ENCODE peak calls at places on chromosomes 5 and 9, in five cellular contexts. I, B, C, T and G are unnamed samples.

GRCh38 chr9:7974335-7975005 is 174.9 kb upstream of the DMAC1 start:
- DNase-seq in T (no peak), I (no peak), B (no peak), C (peak; percentile 63), G (no peak)

GRCh38 chr9:70600479-70600878 is 186.0 kb upstream of the KLF9 start:
- DNase-seq in C (no peak), I (peak; percentile 89), B (no peak), T (no peak), G (no peak)

GRCh38 chr9:134272302-134273023 is 53.8 kb upstream of the RXRA start:
- DNase-seq in I (no peak), C (no peak), T (no peak), B (no peak), G (no peak)

GRCh38 chr5:27158775-27159174 is 120.4 kb upstream of the CDH9 start:
- DNase-seq in I (no peak), C (no peak), B (no peak), T (no peak), G (no peak)

GRCh38 chr5:2223303-2223702 is 340.6 kb upstream of the IRX4 start:
- DNase-seq in B (no peak), T (no peak), I (no peak), C (no peak), G (no peak)

GRCh38 chr5:119070578-119070827 is 384 bp upstream of the DMXL1 start:
- DNase-seq in B (peak; percentile 93), T (no peak), I (no peak), C (no peak), G (no peak)

GRCh38 chr9:37913480-37914153 is 9.7 kb upstream of the SLC25A51 start:
- DNase-seq in C (peak; percentile 83), I (peak; percentile 72), B (peak; percentile 88), T (peak; percentile 85), G (no peak)

GRCh38 chr9:92714016-92714415 is 44.1 kb upstream of the IPPK start:
- DNase-seq in B (no peak), C (no peak), T (no peak), I (no peak), G (no peak)

GRCh38 chr5:96752341-96753016 is 55.3 kb downstream of the ERAP1 start:
- DNase-seq in T (no peak), B (peak; percentile 64), C (peak; percentile 69), I (peak; percentile 69), G (peak; percentile 65)

GRCh38 chr5:124973613-124974130 is 227.2 kb upstream of the ZNF608 start:
- DNase-seq in I (no peak), C (no peak), B (no peak), T (no peak), G (no peak)

GRCh38 chr5:118653926-118654325 is 334.4 kb downstream of the DTWD2 start:
- DNase-seq in B (no peak), C (no peak), T (no peak), I (no peak), G (no peak)

GRCh38 chr5:137564475-137564961 is 65.4 kb upstream of the SPOCK1 start:
- DNase-seq in B (no peak), T (no peak), C (no peak), I (no peak), G (no peak)

GRCh38 chr5:169609716-169610115 is 26.1 kb downstream of the SPDL1 start:
- DNase-seq in B (no peak), C (no peak), T (no peak), I (no peak), G (no peak)

GRCh38 chr5:10786835-10787234 is 25.8 kb upstream of the DAP start:
- DNase-seq in C (no peak), T (no peak), B (no peak), I (no peak), G (no peak)

GRCh38 chr9:69427286-69427685 is 102.3 kb downstream of the ENTREP1 start:
- DNase-seq in B (no peak), T (no peak), C (no peak), I (peak; percentile 11), G (no peak)

GRCh38 chr9:73683862-73684591 is 532.4 kb downstream of the ANXA1 start:
- DNase-seq in C (no peak), I (no peak), T (no peak), B (no peak), G (peak; percentile 3)

GRCh38 chr9:34177906-34178697 is 741 bp upstream of the UBAP1 start:
- DNase-seq in B (no peak), T (peak; percentile 25), I (no peak), C (no peak), G (no peak)

GRCh38 chr9:121278535-121279169 is 10.7 kb downstream of the GSN start:
- DNase-seq in B (peak; percentile 83), T (peak; percentile 58), C (peak; percentile 51), I (peak; percentile 99), G (peak; percentile 52)

GRCh38 chr9:120353501-120353900 is 226.5 kb downstream of the CDK5RAP2 start:
- DNase-seq in T (no peak), I (peak; percentile 69), B (no peak), C (no peak), G (no peak)

GRCh38 chr5:135232958-135233357 is 166.1 kb downstream of the MACROH2A1 start:
- DNase-seq in I (no peak), T (no peak), B (no peak), C (no peak), G (no peak)

GRCh38 chr5:135236951-135237791 is 161.9 kb downstream of the MACROH2A1 start:
- DNase-seq in B (peak; percentile 22), I (no peak), C (no peak), T (peak; percentile 22), G (no peak)

GRCh38 chr5:133285583-133286021 is 233.8 kb downstream of the HSPA4 start:
- DNase-seq in I (peak; percentile 51), T (peak; percentile 41), B (peak; percentile 29), C (no peak), G (peak; percentile 51)

GRCh38 chr9:5688109-5688508 is 59.2 kb downstream of the RIC1 start:
- DNase-seq in B (no peak), C (no peak), I (peak; percentile 31), T (no peak), G (no peak)

GRCh38 chr9:133031130-133031422 is 279 bp downstream of the GTF3C5 start:
- DNase-seq in C (no peak), T (no peak), B (no peak), I (no peak), G (no peak)

GRCh38 chr5:170053896-170054295 is 51.8 kb upstream of the FOXI1 start:
- DNase-seq in T (no peak), I (no peak), B (no peak), C (no peak), G (no peak)

GRCh38 chr5:153896117-153896516 is 142.6 kb downstream of the FAM114A2 start:
- DNase-seq in T (no peak), I (peak; percentile 11), B (no peak), C (no peak), G (no peak)

GRCh38 chr9:36151306-36152210 is 15.0 kb downstream of the GLIPR2 start:
- DNase-seq in B (peak; percentile 57), T (peak; percentile 65), I (peak; percentile 64), C (peak; percentile 87), G (no peak)

GRCh38 chr5:157502143-157502647 is 42.2 kb downstream of the NIPAL4 start:
- DNase-seq in C (peak; percentile 77), T (no peak), I (peak; percentile 49), B (no peak), G (no peak)

GRCh38 chr5:81052325-81052724 is 92.2 kb downstream of the RASGRF2 start:
- DNase-seq in C (no peak), B (no peak), I (no peak), T (no peak), G (no peak)

GRCh38 chr5:20680718-20681302 is 692.8 kb upstream of the CDH18 start:
- DNase-seq in T (no peak), I (no peak), C (no peak), B (no peak), G (no peak)

GRCh38 chr5:38780950-38781349 is 64.9 kb upstream of the OSMR start:
- DNase-seq in T (peak; percentile 53), C (no peak), B (peak; percentile 53), I (peak; percentile 66), G (peak; percentile 23)

DNA sequence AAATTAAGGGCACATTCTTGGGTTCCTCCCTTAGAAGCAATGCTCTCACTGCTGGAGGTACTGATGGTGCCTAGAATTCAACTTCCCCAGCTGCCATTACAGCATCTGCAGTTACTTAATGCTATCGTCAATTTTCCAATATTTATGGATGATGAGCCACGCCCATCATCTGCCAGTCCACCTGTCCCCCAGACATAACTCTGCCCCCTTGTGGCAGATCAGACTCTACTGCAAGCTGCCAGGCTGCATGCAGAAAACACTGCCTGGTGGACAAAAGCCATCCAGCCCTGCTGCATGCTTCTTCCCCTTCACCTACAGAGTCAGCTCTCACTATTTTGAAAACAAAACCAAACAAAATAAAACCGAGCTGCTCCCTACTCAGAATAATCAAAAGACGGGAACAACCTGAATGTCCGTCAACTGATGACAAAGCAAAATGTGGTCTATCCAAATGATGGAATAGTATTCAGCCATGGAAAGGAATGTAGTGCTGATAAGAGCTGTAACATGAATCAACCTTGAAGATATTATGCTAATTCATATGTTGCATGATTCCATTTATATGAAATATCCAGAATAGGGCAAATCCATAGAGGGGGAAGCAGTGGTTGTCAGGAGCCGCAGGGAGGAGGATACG is 66.4 kb downstream of the RETREG1 start:
- DNase-seq in T (no peak), B (peak; percentile 65), C (peak; percentile 32), I (peak; percentile 49), G (peak; percentile 81)
- TF ChIP-seq CTCF in T (no peak), B (peak; percentile 77), C (peak; percentile 58), I (peak; percentile 64), G (peak; percentile 86)

GRCh38 chr9:98410185-98410697 is 154.8 kb upstream of the TBC1D2 start:
- DNase-seq in B (no peak), I (peak; percentile 80), C (no peak), T (no peak), G (peak; percentile 2)
- TF ChIP-seq CTCF in B (no peak), I (peak; percentile 33), C (no peak), T (no peak), G (no peak)

GRCh38 chr5:111461261-111461671 is 51.1 kb downstream of the STARD4 start:
- DNase-seq in T (no peak), I (peak; percentile 25), C (no peak), B (no peak), G (no peak)
- TF ChIP-seq CTCF in T (no peak), I (peak; percentile 62), C (no peak), B (no peak), G (no peak)

GRCh38 chr5:142323480-142324376 is 1.1 kb downstream of the SPRY4 start:
- DNase-seq in I (peak; percentile 48), T (peak; percentile 44), C (no peak), B (peak; percentile 75), G (peak; percentile 48)

GRCh38 chr5:142324871-142325676 is at the start of gene SPRY4:
- DNase-seq in I (peak; percentile 98), T (peak; percentile 89), C (peak; percentile 76), B (peak; percentile 94), G (peak; percentile 97)

GRCh38 chr5:142322747-142323479 is 1.9 kb downstream of the SPRY4 start:
- DNase-seq in I (peak; percentile 69), B (no peak), C (no peak), T (no peak), G (peak; percentile 34)

GRCh38 chr5:142325677-142326479 is 1.1 kb upstream of the SPRY4 start:
- DNase-seq in B (peak; percentile 66), T (peak; percentile 44), I (peak; percentile 73), C (peak; percentile 32), G (peak; percentile 88)

DNA sequence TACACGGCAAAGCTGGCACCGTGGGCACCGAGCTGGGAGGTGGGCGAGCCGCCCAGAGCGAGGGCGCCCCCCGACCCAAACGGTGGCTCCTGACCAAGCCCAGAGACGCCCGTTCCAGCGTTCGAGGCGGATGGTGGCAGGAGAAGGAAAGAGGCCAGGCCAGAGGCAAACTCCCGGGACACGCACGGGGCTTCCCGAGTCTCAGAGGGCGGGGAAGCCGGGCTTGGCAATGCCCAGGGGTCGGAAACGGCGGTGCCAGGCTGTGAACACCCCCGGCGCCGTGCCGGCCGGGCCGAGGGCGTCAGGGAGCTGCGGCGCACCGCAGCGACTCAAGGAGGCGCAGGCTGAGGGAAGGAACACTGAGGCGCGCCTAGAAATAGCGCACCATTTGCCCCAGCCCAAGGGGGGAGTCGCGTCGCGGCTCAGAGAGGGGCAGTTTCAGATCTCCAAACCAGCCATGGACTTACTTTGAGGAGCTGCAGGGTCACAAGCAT is 397 bp downstream of the SPRY4 start:
- DNase-seq in B (no peak), I (no peak), C (peak; percentile 69), T (no peak), G (peak; percentile 64)
- TF ChIP-seq CTCF in B (no peak), I (peak; percentile 27), C (peak; percentile 11), T (no peak), G (peak; percentile 37)